ENCODE peak calls at places on chromosome 16, in four cellular contexts. F is Peyer's patch, C is cardiac fibroblast, K is RWPE1. N is an unnamed sample.

GRCh38 chr16:57372372-57373116 is at the start of gene CX3CL1:
- DNase-seq in C (no peak), F (no peak), K (no peak), N (peak; percentile 69)

GRCh38 chr16:2946649-2947048 is 17.4 kb upstream of the KREMEN2 start:
- DNase-seq in F (no peak), K (no peak), C (no peak), N (no peak)

GRCh38 chr16:87586201-87586782 is 16.0 kb upstream of the JPH3 start:
- DNase-seq in F (no peak), C (peak; percentile 11), K (no peak), N (no peak)

GRCh38 chr16:11639925-11640899 is 28.0 kb upstream of the SNN start:
- DNase-seq in K (peak; percentile 92), C (peak; percentile 99), F (no peak), N (no peak)

GRCh38 chr16:57479422-57480126 is 6.7 kb downstream of the DOK4 start:
- DNase-seq in F (no peak), K (no peak), C (peak; percentile 65), N (no peak)

GRCh38 chr16:81018496-81018895 is 11.5 kb downstream of the CENPN start:
- DNase-seq in F (no peak), K (no peak), C (no peak), N (no peak)

GRCh38 chr16:89023151-89023551 is 46.1 kb upstream of the CBFA2T3 start:
- DNase-seq in K (no peak), C (no peak), F (no peak), N (no peak)

GRCh38 chr16:20359997-20360396 is 7.5 kb upstream of the UMOD start:
- DNase-seq in K (no peak), F (no peak), C (no peak), N (peak; percentile 32)

GRCh38 chr16:88892065-88892464 is 25.6 kb upstream of the PABPN1L start:
- DNase-seq in C (peak; percentile 39), F (no peak), K (no peak), N (no peak)

GRCh38 chr16:68215302-68215701 is 20.6 kb downstream of the ESRP2 start:
- DNase-seq in F (no peak), K (no peak), C (no peak), N (no peak)

DNA sequence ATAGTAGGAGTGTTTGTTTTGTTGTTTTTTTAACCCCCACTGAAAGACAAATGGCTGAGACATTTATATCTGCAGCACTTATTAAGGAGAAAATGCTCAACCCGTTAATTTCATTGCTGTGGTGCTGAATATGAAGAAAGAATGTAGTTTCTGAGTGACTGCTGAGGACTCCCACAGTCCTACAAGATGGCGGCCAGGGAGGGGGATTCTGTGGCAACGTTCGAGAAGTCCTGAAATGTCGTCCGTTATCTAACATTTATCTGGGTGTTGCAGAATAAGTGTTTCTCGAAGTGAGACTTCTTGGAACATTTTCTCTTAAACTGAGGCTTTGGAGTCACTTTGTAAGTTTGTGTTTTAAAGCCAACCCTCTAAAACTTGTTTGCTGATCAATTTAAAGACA is 530.4 kb downstream of the XYLT1 start:
- DNase-seq in F (no peak), K (no peak), C (no peak), N (no peak)
- TF ChIP-seq CTCF in F (no peak), K (no peak), C (no peak), N (no peak)

GRCh38 chr16:8867483-8868271 is 1.1 kb downstream of the CARHSP1 start:
- DNase-seq in C (no peak), K (no peak), F (peak; percentile 33), N (no peak)
- TF ChIP-seq CTCF in C (no peak), K (no peak), F (no peak), N (no peak)

DNA sequence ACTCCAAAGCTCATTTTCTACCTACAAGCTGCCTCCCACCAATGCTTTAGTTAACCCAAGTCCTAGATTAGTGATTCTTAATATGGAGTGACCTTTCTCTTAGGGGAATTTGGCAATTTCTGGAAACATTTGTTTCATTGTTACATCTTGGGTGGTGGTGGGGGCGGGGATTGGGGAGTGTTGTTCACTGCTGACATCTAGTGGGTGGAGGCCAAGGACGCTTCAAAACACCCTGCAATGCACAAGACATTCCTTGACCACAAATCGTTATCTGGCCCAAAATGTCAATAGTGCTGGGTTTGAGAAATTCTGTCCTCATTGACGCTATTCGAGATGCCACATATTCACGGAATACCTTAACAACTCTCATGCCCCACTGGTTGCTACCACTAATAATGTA is 282.9 kb downstream of the RBFOX1 start:
- DNase-seq in F (no peak), C (no peak), K (no peak), N (no peak)
- TF ChIP-seq CTCF in F (no peak), C (no peak), K (no peak), N (no peak)

DNA sequence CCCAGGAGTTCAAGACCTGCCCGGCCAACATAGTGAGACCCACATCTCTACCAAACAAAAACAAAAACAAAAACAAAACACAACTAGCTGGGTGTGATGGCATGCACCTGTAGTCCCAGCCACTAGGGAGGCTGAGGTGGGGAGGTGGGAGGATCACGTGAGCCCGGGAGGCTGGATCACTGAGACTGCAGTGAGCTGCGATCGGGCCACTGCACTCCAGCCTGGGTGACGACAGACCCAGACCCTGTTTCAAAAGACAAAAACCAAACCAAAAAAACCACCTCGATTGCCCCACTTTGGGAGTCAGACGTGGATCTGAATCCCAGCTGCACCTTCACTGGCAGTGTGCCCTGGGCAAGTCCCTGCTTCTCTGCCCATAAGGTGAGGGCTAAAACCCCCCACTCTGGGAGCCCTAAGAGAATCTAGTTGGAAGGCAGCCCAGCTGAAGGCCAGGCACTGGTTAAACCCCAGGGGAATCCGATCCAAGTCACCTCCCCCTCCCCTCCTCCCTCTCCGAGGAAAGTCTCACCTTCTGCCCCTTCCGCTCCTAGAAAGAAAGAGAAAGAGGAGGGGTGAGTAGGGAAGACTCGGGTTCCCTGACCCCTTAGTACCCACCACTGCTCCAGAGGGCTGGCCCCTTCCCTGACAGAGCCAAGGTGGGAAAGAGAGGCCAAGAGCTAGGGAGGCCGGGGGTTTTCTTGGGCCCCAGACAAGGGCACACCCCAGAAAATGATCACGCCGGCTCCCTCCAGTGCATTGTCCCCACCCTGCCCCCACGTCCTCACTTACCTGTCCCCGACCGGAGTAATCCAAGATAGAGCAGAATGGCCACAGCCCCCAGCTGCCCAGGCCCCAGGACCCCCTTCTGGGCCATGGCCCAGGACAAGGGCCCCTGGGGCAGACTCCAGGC is 647 bp downstream of the PRSS8 start:
- DNase-seq in F (no peak), C (peak; percentile 16), K (peak; percentile 50), N (no peak)
- TF ChIP-seq CTCF in F (peak; percentile 67), C (no peak), K (no peak), N (no peak)